ENCODE peak calls at places on chromosomes 4 and X, in five cellular contexts. One of them, this sample, is unnamed.

GRCh38 chr4:185774076-185774731 is 37.8 kb downstream of the SORBS2 start:
- DNase-seq in ovary: no peak
- DNase-seq in HL-60: no peak
- DNase-seq in CD8-positive, alpha-beta T cell: no peak
- DNase-seq in activated B cell treated with CpG ODN at 0.5 μM for 24 hours: no peak
- DNase-seq in this sample: no peak

GRCh38 chr4:147110968-147111367 is 165.3 kb upstream of the TTC29 start:
- DNase-seq in ovary: no peak
- DNase-seq in HL-60: no peak
- DNase-seq in CD8-positive, alpha-beta T cell: no peak
- DNase-seq in activated B cell treated with CpG ODN at 0.5 μM for 24 hours: no peak
- DNase-seq in this sample: no peak

GRCh38 chr4:51868449-51868847 is 25.5 kb downstream of the DCUN1D4 start:
- DNase-seq in ovary: no peak
- DNase-seq in HL-60: no peak
- DNase-seq in CD8-positive, alpha-beta T cell: no peak
- DNase-seq in activated B cell treated with CpG ODN at 0.5 μM for 24 hours: no peak
- DNase-seq in this sample: no peak

GRCh38 chr4:14180983-14181601 is 553.6 kb upstream of the BOD1L1 start:
- DNase-seq in ovary: no peak
- DNase-seq in HL-60: no peak
- DNase-seq in CD8-positive, alpha-beta T cell: no peak
- DNase-seq in activated B cell treated with CpG ODN at 0.5 μM for 24 hours: no peak
- DNase-seq in this sample: no peak

GRCh38 chr4:140102406-140102805 is 51.6 kb downstream of the MAML3 start:
- DNase-seq in ovary: no peak
- DNase-seq in HL-60: no peak
- DNase-seq in CD8-positive, alpha-beta T cell: no peak
- DNase-seq in activated B cell treated with CpG ODN at 0.5 μM for 24 hours: no peak
- DNase-seq in this sample: no peak

GRCh38 chrX:72545990-72546389 is 26.7 kb downstream of the HDAC8 start:
- DNase-seq in ovary: no peak
- DNase-seq in HL-60: no peak
- DNase-seq in CD8-positive, alpha-beta T cell: no peak
- DNase-seq in activated B cell treated with CpG ODN at 0.5 μM for 24 hours: no peak
- DNase-seq in this sample: no peak

GRCh38 chr4:120071192-120071795 is 4.6 kb upstream of the MAD2L1 start:
- DNase-seq in ovary: peak; percentile 35
- DNase-seq in HL-60: no peak
- DNase-seq in CD8-positive, alpha-beta T cell: no peak
- DNase-seq in activated B cell treated with CpG ODN at 0.5 μM for 24 hours: no peak
- DNase-seq in this sample: no peak

GRCh38 chr4:110641218-110641617 is 18.3 kb upstream of the PITX2 start:
- DNase-seq in ovary: no peak
- DNase-seq in HL-60: no peak
- DNase-seq in CD8-positive, alpha-beta T cell: no peak
- DNase-seq in activated B cell treated with CpG ODN at 0.5 μM for 24 hours: no peak
- DNase-seq in this sample: no peak

DNA sequence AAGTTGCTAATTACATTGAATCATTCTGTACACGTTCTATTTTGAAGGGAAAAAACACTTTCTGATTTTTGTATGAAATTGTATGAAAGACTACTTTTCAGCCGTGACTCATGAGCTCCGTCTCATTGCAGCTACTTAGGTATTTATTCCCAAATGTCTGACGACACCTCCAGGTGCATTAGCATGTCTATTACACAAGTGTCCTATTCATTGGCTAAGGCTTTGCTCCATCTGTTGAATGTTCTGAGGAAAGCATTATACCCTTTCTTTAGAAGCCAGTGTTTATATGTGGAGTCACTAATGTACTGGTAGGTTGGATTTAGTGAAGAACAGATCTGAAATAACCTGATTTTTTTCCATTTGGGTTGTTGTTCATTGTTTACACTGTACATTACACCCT is 51.8 kb downstream of the MAP7D3 start:
- DNase-seq in ovary: no peak
- DNase-seq in HL-60: no peak
- DNase-seq in CD8-positive, alpha-beta T cell: no peak
- DNase-seq in activated B cell treated with CpG ODN at 0.5 μM for 24 hours: no peak
- DNase-seq in this sample: no peak
- TF ChIP-seq CTCF in ovary: no peak
- TF ChIP-seq CTCF in HL-60: no peak
- TF ChIP-seq CTCF in CD8-positive, alpha-beta T cell: no peak
- TF ChIP-seq CTCF in activated B cell treated with CpG ODN at 0.5 μM for 24 hours: no peak
- TF ChIP-seq CTCF in this sample: no peak

DNA sequence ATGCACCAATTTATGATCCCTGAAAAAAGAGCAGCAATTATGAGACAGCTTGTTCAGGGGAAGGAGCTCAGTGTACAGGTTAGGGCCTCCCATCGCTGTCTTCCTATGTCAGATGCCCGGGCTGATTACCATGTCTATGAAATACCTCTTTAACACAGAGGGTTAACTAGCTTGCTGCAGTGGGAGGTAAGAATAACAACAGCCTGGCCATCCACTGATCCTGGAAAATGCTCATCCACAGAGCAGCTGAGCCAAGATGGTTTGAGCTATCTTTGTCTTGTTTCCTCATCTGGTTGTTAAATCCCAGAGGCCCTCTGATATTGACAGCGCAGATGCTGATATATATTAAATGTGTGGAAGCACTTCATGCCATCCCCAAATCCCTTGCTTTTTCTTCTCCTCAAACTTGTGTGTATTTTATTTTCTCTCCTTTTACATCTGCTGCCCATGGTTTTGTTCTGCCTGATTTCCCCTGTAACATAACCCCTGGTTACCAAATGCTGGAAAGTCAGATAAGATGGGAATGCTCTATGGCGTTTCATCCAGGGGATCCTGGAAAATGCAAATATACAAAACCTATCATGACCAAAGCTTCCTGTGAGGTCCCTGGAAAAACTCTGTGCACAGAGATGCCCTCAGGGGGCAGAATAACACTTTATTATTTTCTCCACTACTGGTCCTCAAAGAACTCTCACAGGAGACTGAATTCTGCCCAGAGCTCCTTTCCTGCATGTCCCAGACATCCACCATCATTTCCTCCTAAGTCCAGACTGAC is 85.9 kb upstream of the PUDP start:
- DNase-seq in ovary: no peak
- DNase-seq in HL-60: no peak
- DNase-seq in CD8-positive, alpha-beta T cell: no peak
- DNase-seq in activated B cell treated with CpG ODN at 0.5 μM for 24 hours: no peak
- DNase-seq in this sample: no peak
- TF ChIP-seq CTCF in ovary: no peak
- TF ChIP-seq CTCF in HL-60: no peak
- TF ChIP-seq CTCF in CD8-positive, alpha-beta T cell: no peak
- TF ChIP-seq CTCF in activated B cell treated with CpG ODN at 0.5 μM for 24 hours: no peak
- TF ChIP-seq CTCF in this sample: no peak

GRCh38 chr4:69896530-69897116 is 34.2 kb upstream of the CSN1S1 start:
- DNase-seq in ovary: no peak
- DNase-seq in HL-60: no peak
- DNase-seq in CD8-positive, alpha-beta T cell: no peak
- DNase-seq in activated B cell treated with CpG ODN at 0.5 μM for 24 hours: no peak
- DNase-seq in this sample: no peak
- TF ChIP-seq CTCF in ovary: no peak
- TF ChIP-seq CTCF in HL-60: no peak
- TF ChIP-seq CTCF in CD8-positive, alpha-beta T cell: no peak
- TF ChIP-seq CTCF in activated B cell treated with CpG ODN at 0.5 μM for 24 hours: no peak
- TF ChIP-seq CTCF in this sample: peak; percentile 69

GRCh38 chr4:187227907-187228699 is 504.4 kb upstream of the FAT1 start:
- DNase-seq in ovary: no peak
- DNase-seq in HL-60: no peak
- DNase-seq in CD8-positive, alpha-beta T cell: no peak
- DNase-seq in activated B cell treated with CpG ODN at 0.5 μM for 24 hours: no peak
- DNase-seq in this sample: no peak
- TF ChIP-seq CTCF in ovary: no peak
- TF ChIP-seq CTCF in HL-60: no peak
- TF ChIP-seq CTCF in CD8-positive, alpha-beta T cell: no peak
- TF ChIP-seq CTCF in activated B cell treated with CpG ODN at 0.5 μM for 24 hours: no peak
- TF ChIP-seq CTCF in this sample: no peak

GRCh38 chr4:84263415-84263814 is 235.7 kb downstream of the NKX6-1 start:
- DNase-seq in ovary: no peak
- DNase-seq in HL-60: no peak
- DNase-seq in CD8-positive, alpha-beta T cell: no peak
- DNase-seq in activated B cell treated with CpG ODN at 0.5 μM for 24 hours: no peak
- DNase-seq in this sample: no peak

GRCh38 chr4:84264652-84265051 is 234.4 kb downstream of the NKX6-1 start:
- DNase-seq in ovary: no peak
- DNase-seq in HL-60: no peak
- DNase-seq in CD8-positive, alpha-beta T cell: no peak
- DNase-seq in activated B cell treated with CpG ODN at 0.5 μM for 24 hours: no peak
- DNase-seq in this sample: no peak

GRCh38 chr4:84260495-84260894 is 238.6 kb downstream of the NKX6-1 start:
- DNase-seq in ovary: no peak
- DNase-seq in HL-60: no peak
- DNase-seq in CD8-positive, alpha-beta T cell: no peak
- DNase-seq in activated B cell treated with CpG ODN at 0.5 μM for 24 hours: no peak
- DNase-seq in this sample: no peak

GRCh38 chr4:84254537-84254936 is 244.6 kb downstream of the NKX6-1 start:
- DNase-seq in ovary: no peak
- DNase-seq in HL-60: no peak
- DNase-seq in CD8-positive, alpha-beta T cell: no peak
- DNase-seq in activated B cell treated with CpG ODN at 0.5 μM for 24 hours: no peak
- DNase-seq in this sample: no peak

GRCh38 chr4:84258905-84259830 is 239.9 kb downstream of the NKX6-1 start:
- DNase-seq in ovary: no peak
- DNase-seq in HL-60: no peak
- DNase-seq in CD8-positive, alpha-beta T cell: no peak
- DNase-seq in activated B cell treated with CpG ODN at 0.5 μM for 24 hours: no peak
- DNase-seq in this sample: no peak
- TF ChIP-seq CTCF in ovary: no peak
- TF ChIP-seq CTCF in HL-60: peak; percentile 36
- TF ChIP-seq CTCF in CD8-positive, alpha-beta T cell: no peak
- TF ChIP-seq CTCF in activated B cell treated with CpG ODN at 0.5 μM for 24 hours: no peak
- TF ChIP-seq CTCF in this sample: peak; percentile 50

This sample was measured in mesothelial cell of epicardium.